ENCODE peak calls at places on chromosomes 6 and 20, in eight cellular contexts. One of them, this sample, is unnamed.

GRCh38 chr6:3013486-3013885 is 13.8 kb downstream of the NQO2 start:
- DNase-seq in K562: peak; percentile 11
- DNase-seq in H1: no peak
- DNase-seq in HepG2: no peak
- DNase-seq in endothelial cell of umbilical vein: peak; percentile 38
- DNase-seq in HCT116: no peak
- DNase-seq in SK-N-SH: no peak
- DNase-seq in GM12878: no peak
- DNase-seq in this sample: no peak

GRCh38 chr6:135161996-135162395 is 19.1 kb upstream of the MYB start:
- DNase-seq in SK-N-SH: no peak
- DNase-seq in HCT116: no peak
- DNase-seq in endothelial cell of umbilical vein: no peak
- DNase-seq in GM12878: no peak
- DNase-seq in H1: no peak
- DNase-seq in K562: no peak
- DNase-seq in HepG2: no peak
- DNase-seq in this sample: no peak

GRCh38 chr20:50169329-50169823 is 15.9 kb upstream of the PEDS1 start:
- DNase-seq in K562: peak; percentile 59
- DNase-seq in HCT116: no peak
- DNase-seq in GM12878: no peak
- DNase-seq in endothelial cell of umbilical vein: peak; percentile 90
- DNase-seq in HepG2: peak; percentile 85
- DNase-seq in SK-N-SH: peak; percentile 73
- DNase-seq in H1: no peak
- DNase-seq in this sample: peak; percentile 88

GRCh38 chr20:58481541-58482021 is 33.6 kb downstream of the APCDD1L start:
- DNase-seq in H1: peak; percentile 36
- DNase-seq in endothelial cell of umbilical vein: peak; percentile 46
- DNase-seq in K562: peak; percentile 84
- DNase-seq in HepG2: peak; percentile 42
- DNase-seq in GM12878: no peak
- DNase-seq in SK-N-SH: no peak
- DNase-seq in HCT116: peak; percentile 27
- DNase-seq in this sample: peak; percentile 91

GRCh38 chr6:35512740-35513139 is at the start of gene TULP1:
- DNase-seq in H1: no peak
- DNase-seq in SK-N-SH: no peak
- DNase-seq in K562: no peak
- DNase-seq in endothelial cell of umbilical vein: no peak
- DNase-seq in HCT116: no peak
- DNase-seq in GM12878: no peak
- DNase-seq in HepG2: no peak
- DNase-seq in this sample: peak; percentile 49

GRCh38 chr6:99588618-99589289 is 17.9 kb upstream of the PRDM13 start:
- DNase-seq in endothelial cell of umbilical vein: peak; percentile 72
- DNase-seq in HepG2: peak; percentile 59
- DNase-seq in K562: no peak
- DNase-seq in SK-N-SH: peak; percentile 74
- DNase-seq in GM12878: no peak
- DNase-seq in HCT116: no peak
- DNase-seq in H1: peak; percentile 81
- DNase-seq in this sample: peak; percentile 93

GRCh38 chr6:31513456-31514165 is 15.2 kb upstream of the MCCD1 start:
- DNase-seq in SK-N-SH: no peak
- DNase-seq in HCT116: no peak
- DNase-seq in GM12878: no peak
- DNase-seq in H1: no peak
- DNase-seq in endothelial cell of umbilical vein: no peak
- DNase-seq in HepG2: no peak
- DNase-seq in K562: no peak
- DNase-seq in this sample: no peak

GRCh38 chr6:154595538-154595937 is 85.1 kb upstream of the CNKSR3 start:
- DNase-seq in HepG2: no peak
- DNase-seq in HCT116: no peak
- DNase-seq in endothelial cell of umbilical vein: no peak
- DNase-seq in GM12878: no peak
- DNase-seq in SK-N-SH: no peak
- DNase-seq in H1: no peak
- DNase-seq in K562: no peak
- DNase-seq in this sample: no peak

GRCh38 chr20:57616143-57616951 is 3.9 kb downstream of the ZBP1 start:
- DNase-seq in endothelial cell of umbilical vein: no peak
- DNase-seq in HepG2: no peak
- DNase-seq in K562: no peak
- DNase-seq in H1: no peak
- DNase-seq in HCT116: no peak
- DNase-seq in GM12878: no peak
- DNase-seq in SK-N-SH: no peak
- DNase-seq in this sample: no peak

GRCh38 chr6:109034439-109035041 is 60.1 kb downstream of the SESN1 start:
- DNase-seq in SK-N-SH: no peak
- DNase-seq in HepG2: no peak
- DNase-seq in endothelial cell of umbilical vein: no peak
- DNase-seq in H1: no peak
- DNase-seq in GM12878: no peak
- DNase-seq in K562: no peak
- DNase-seq in HCT116: no peak
- DNase-seq in this sample: no peak

GRCh38 chr20:56657879-56658278 is 28.8 kb downstream of the TFAP2C start:
- DNase-seq in GM12878: no peak
- DNase-seq in endothelial cell of umbilical vein: no peak
- DNase-seq in HepG2: no peak
- DNase-seq in SK-N-SH: no peak
- DNase-seq in K562: no peak
- DNase-seq in H1: no peak
- DNase-seq in HCT116: no peak
- DNase-seq in this sample: no peak

GRCh38 chr6:12748411-12748810 is 31.8 kb downstream of the PHACTR1 start:
- DNase-seq in HCT116: no peak
- DNase-seq in SK-N-SH: no peak
- DNase-seq in endothelial cell of umbilical vein: no peak
- DNase-seq in HepG2: no peak
- DNase-seq in H1: no peak
- DNase-seq in K562: no peak
- DNase-seq in GM12878: no peak
- DNase-seq in this sample: peak; percentile 59

GRCh38 chr20:22691369-22692118 is 107.2 kb upstream of the FOXA2 start:
- DNase-seq in K562: peak; percentile 78
- DNase-seq in H1: peak; percentile 58
- DNase-seq in endothelial cell of umbilical vein: peak; percentile 82
- DNase-seq in HepG2: peak; percentile 68
- DNase-seq in HCT116: peak; percentile 51
- DNase-seq in GM12878: no peak
- DNase-seq in SK-N-SH: peak; percentile 72
- DNase-seq in this sample: peak; percentile 85

GRCh38 chr6:3999800-4000661 is 78.9 kb downstream of the FAM217A start:
- DNase-seq in GM12878: no peak
- DNase-seq in SK-N-SH: no peak
- DNase-seq in HepG2: no peak
- DNase-seq in H1: no peak
- DNase-seq in HCT116: no peak
- DNase-seq in endothelial cell of umbilical vein: no peak
- DNase-seq in K562: no peak
- DNase-seq in this sample: peak; percentile 35

GRCh38 chr20:24164360-24164759 is 175.8 kb upstream of the GGTLC1 start:
- DNase-seq in K562: peak; percentile 16
- DNase-seq in HepG2: peak; percentile 21
- DNase-seq in GM12878: no peak
- DNase-seq in HCT116: no peak
- DNase-seq in SK-N-SH: peak; percentile 46
- DNase-seq in H1: no peak
- DNase-seq in endothelial cell of umbilical vein: peak; percentile 45
- DNase-seq in this sample: peak; percentile 67

GRCh38 chr6:69162811-69163210 is 527.7 kb downstream of the ADGRB3 start:
- DNase-seq in H1: no peak
- DNase-seq in HCT116: no peak
- DNase-seq in GM12878: no peak
- DNase-seq in HepG2: no peak
- DNase-seq in K562: no peak
- DNase-seq in SK-N-SH: no peak
- DNase-seq in endothelial cell of umbilical vein: no peak
- DNase-seq in this sample: no peak

GRCh38 chr6:134358320-134358719 is 40.4 kb upstream of the SGK1 start:
- DNase-seq in GM12878: no peak
- DNase-seq in HepG2: no peak
- DNase-seq in SK-N-SH: peak; percentile 31
- DNase-seq in HCT116: no peak
- DNase-seq in endothelial cell of umbilical vein: peak; percentile 13
- DNase-seq in K562: no peak
- DNase-seq in H1: no peak
- DNase-seq in this sample: no peak

GRCh38 chr6:168088161-168089106 is 9.4 kb upstream of the FRMD1 start:
- DNase-seq in HepG2: peak; percentile 59
- DNase-seq in endothelial cell of umbilical vein: no peak
- DNase-seq in HCT116: no peak
- DNase-seq in K562: no peak
- DNase-seq in GM12878: no peak
- DNase-seq in H1: no peak
- DNase-seq in SK-N-SH: no peak
- DNase-seq in this sample: peak; percentile 66

DNA sequence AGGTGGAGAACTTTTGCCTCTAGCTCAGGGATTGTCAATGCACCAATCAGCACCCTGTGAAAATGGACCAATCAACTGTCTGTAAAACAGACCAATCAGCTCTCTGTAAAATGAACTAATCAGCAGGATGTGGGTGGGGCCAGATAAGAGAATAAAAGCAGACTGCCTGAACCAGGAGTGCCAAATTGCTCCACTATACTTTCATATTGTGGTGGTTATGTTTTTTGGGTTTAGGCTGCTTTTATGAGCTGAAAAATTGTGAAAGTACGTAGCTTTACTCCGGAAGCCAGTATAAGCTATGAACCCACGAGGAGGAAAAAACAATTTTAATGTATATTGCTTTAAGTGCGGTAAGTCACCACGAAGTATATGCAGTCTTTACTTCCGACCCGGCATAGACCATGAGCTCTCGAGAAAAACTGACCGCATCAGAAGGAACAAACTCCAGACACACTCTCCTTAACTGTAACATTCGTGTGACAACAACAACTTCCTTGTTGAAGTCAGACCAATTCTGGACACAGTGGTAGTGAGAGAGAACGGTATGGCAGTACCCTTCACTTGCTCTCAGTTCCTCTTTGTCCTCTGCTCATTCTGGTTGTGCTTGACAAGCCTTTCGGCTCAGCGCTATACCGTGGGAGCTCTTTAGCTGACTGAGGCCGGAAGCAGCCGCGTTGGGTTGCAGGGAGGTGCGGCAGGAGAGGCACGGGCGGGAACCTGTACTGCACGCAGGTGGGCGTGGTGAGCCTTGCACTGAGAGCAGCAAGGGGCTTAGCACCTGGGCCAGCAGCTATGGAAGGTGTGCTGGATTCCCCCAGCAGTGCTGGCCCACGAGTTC is 81.9 kb upstream of the E2F3 start:
- DNase-seq in HCT116: no peak
- DNase-seq in SK-N-SH: no peak
- DNase-seq in GM12878: peak; percentile 98
- DNase-seq in endothelial cell of umbilical vein: no peak
- DNase-seq in K562: no peak
- DNase-seq in HepG2: no peak
- DNase-seq in H1: no peak
- DNase-seq in this sample: no peak
- H2AFZ ChIP-seq in HCT116: no peak overlapping the region
- H2AFZ ChIP-seq in SK-N-SH: peak overlapping the region; percentile 22
- H2AFZ ChIP-seq in GM12878: peak overlapping the region; percentile 75
- H2AFZ ChIP-seq in endothelial cell of umbilical vein: no peak overlapping the region
- H2AFZ ChIP-seq in K562: no peak overlapping the region
- H2AFZ ChIP-seq in HepG2: no peak overlapping the region
- H2AFZ ChIP-seq in H1: no peak overlapping the region
- H2AFZ ChIP-seq in this sample: peak overlapping the region; percentile 56

DNA sequence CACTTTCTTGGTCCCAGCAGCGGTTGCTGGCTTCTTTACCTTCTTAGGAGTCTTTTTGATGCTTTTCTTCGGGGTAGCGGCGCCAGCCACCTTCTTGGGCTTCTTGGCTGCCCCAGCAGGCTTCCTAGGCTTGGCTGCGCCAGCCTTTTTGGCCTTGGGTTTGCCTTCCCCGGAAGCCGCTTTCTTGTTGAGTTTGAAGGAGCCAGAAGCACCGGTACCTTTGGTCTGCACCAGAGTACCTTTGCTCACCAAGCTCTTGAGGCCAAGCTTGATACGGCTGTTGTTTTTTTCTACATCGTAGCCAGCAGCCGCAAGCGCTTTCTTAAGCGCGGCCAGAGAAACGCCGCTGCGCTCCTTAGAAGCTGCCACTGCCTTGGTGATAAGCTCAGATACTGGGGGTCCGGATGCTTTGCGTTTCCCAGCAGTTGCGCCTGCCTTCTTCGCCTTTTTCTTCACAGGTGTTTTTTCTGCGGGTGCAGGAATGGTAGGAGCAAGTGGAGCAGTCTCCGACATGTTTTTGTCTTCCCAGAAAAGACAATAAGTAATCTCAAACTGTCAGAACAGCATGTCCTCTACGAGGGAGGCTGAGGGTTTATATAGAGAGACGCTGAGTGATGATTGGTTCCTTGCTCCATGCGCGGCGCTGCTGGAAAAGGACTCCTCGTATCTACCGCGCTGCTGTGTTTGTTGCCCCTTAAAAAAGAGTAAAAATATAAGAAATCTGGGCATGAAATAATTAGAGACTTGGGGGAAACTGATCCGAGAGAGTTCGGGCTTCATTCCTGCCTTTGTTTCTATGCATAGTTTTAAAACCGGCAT is 130.4 kb upstream of the BTN3A2 start:
- DNase-seq in HCT116: no peak
- DNase-seq in HepG2: no peak
- DNase-seq in GM12878: peak; percentile 96
- DNase-seq in K562: peak; percentile 71
- DNase-seq in endothelial cell of umbilical vein: peak; percentile 89
- DNase-seq in H1: no peak
- DNase-seq in SK-N-SH: peak; percentile 73
- DNase-seq in this sample: peak; percentile 85
- TF ChIP-seq POLR2AphosphoS5 in HCT116: no peak
- TF ChIP-seq POLR2AphosphoS5 in HepG2: no peak
- TF ChIP-seq POLR2AphosphoS5 in GM12878: peak; percentile 98
- TF ChIP-seq POLR2AphosphoS5 in K562: peak; percentile 97
- TF ChIP-seq POLR2AphosphoS5 in endothelial cell of umbilical vein: peak; percentile 16
- TF ChIP-seq POLR2AphosphoS5 in H1: peak; percentile 99
- TF ChIP-seq POLR2AphosphoS5 in SK-N-SH: peak; percentile 99
- TF ChIP-seq POLR2AphosphoS5 in this sample: peak; percentile 85

GRCh38 chr20:5658897-5659296 is 91.3 kb upstream of the SHLD1 start:
- DNase-seq in GM12878: no peak
- DNase-seq in HepG2: peak; percentile 71
- DNase-seq in HCT116: no peak
- DNase-seq in endothelial cell of umbilical vein: peak; percentile 91
- DNase-seq in H1: no peak
- DNase-seq in SK-N-SH: no peak
- DNase-seq in K562: no peak
- DNase-seq in this sample: peak; percentile 12
- H2AFZ ChIP-seq in GM12878: peak overlapping the region; percentile 18
- H2AFZ ChIP-seq in HepG2: no peak overlapping the region
- H2AFZ ChIP-seq in HCT116: no peak overlapping the region
- H2AFZ ChIP-seq in endothelial cell of umbilical vein: no peak overlapping the region
- H2AFZ ChIP-seq in H1: no peak overlapping the region
- H2AFZ ChIP-seq in SK-N-SH: no peak overlapping the region
- H2AFZ ChIP-seq in K562: peak overlapping the region; percentile 82
- H2AFZ ChIP-seq in this sample: no peak overlapping the region

DNA sequence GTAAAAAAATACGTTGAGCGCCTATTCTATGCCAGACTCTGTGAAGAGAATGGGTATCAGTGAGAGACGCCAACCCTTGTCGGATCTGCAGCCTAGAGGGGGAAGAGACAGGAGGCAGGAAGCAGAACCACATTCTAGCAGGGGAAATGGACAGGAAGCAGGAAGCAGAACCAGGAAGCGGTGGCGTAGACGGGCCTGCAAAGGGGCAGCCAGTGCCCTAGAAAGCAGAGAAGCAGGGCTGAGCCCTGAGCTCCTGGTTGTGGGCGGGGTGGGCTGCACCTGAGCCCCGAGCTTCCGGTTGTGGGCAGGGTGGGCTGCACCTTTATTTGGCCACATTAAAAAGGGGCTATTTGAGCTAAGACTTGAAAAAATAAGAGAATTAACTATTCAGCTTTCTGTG is 71.9 kb downstream of the FAM120B start:
- DNase-seq in endothelial cell of umbilical vein: no peak
- DNase-seq in SK-N-SH: no peak
- DNase-seq in H1: no peak
- DNase-seq in HCT116: no peak
- DNase-seq in GM12878: no peak
- DNase-seq in K562: no peak
- DNase-seq in HepG2: no peak
- DNase-seq in this sample: no peak
- TF ChIP-seq POLR2AphosphoS5 in endothelial cell of umbilical vein: no peak
- TF ChIP-seq POLR2AphosphoS5 in SK-N-SH: no peak
- TF ChIP-seq POLR2AphosphoS5 in H1: no peak
- TF ChIP-seq POLR2AphosphoS5 in HCT116: no peak
- TF ChIP-seq POLR2AphosphoS5 in GM12878: no peak
- TF ChIP-seq POLR2AphosphoS5 in K562: no peak
- TF ChIP-seq POLR2AphosphoS5 in HepG2: no peak
- TF ChIP-seq POLR2AphosphoS5 in this sample: no peak

This sample was measured in GM23338.